ENCODE peak calls at places on chromosomes 1 and 21, in nine cellular contexts. T, V, L, C, O, W, F, R and D are unnamed samples.

GRCh38 chr1:45325816-45326506 is 734 bp upstream of the HPDL start:
- DNase-seq in T (no peak), V (no peak), L (no peak), C (no peak), O (no peak), W (no peak), F (no peak), R (no peak), D (no peak)

GRCh38 chr1:204923209-204923608 is 52.5 kb downstream of the NFASC start:
- DNase-seq in T (no peak), V (no peak), L (no peak), C (no peak), O (no peak), W (no peak), F (no peak), R (peak), D (no peak)

GRCh38 chr1:225469051-225469450 is 41.2 kb upstream of the LBR start:
- DNase-seq in T (peak), V (no peak), L (no peak), C (no peak), O (no peak), W (no peak), F (no peak), R (peak), D (no peak)

GRCh38 chr1:77889240-77889637 is 815 bp downstream of the NEXN start:
- DNase-seq in T (no peak), V (peak), L (no peak), C (peak), O (no peak), W (peak), F (peak), R (no peak), D (no peak)

GRCh38 chr1:236023926-236024565 is 40.8 kb downstream of the NID1 start:
- DNase-seq in T (peak), V (no peak), L (no peak), C (no peak), O (no peak), W (no peak), F (no peak), R (no peak), D (no peak)

GRCh38 chr1:20242890-20243479 is 47.7 kb upstream of the VWA5B1 start:
- DNase-seq in T (no peak), V (no peak), L (no peak), C (no peak), O (no peak), W (no peak), F (no peak), R (no peak), D (no peak)

GRCh38 chr1:209383422-209383821 is 200.1 kb upstream of the CAMK1G start:
- DNase-seq in T (no peak), V (no peak), L (no peak), C (no peak), O (no peak), W (peak), F (peak), R (no peak), D (no peak)

GRCh38 chr1:183773456-183773855 is 31.5 kb upstream of the RGL1 start:
- DNase-seq in T (no peak), V (no peak), L (no peak), C (no peak), O (no peak), W (no peak), F (no peak), R (no peak), D (no peak)

GRCh38 chr21:15514073-15514946 is 215.5 kb upstream of the USP25 start:
- DNase-seq in T (no peak), V (no peak), L (no peak), C (no peak), O (peak), W (no peak), F (no peak), R (no peak), D (no peak)

GRCh38 chr1:28456078-28456477 is 49.8 kb upstream of the RCC1 start:
- DNase-seq in T (no peak), V (peak), L (no peak), C (peak), O (no peak), W (peak), F (peak), R (no peak), D (no peak)

GRCh38 chr1:211609120-211610024 is 30.4 kb upstream of the SLC30A1 start:
- DNase-seq in T (no peak), V (no peak), L (no peak), C (no peak), O (no peak), W (peak), F (peak), R (no peak), D (no peak)

GRCh38 chr1:28370220-28371010 is 875 bp downstream of the PHACTR4 start:
- DNase-seq in T (no peak), V (peak), L (peak), C (peak), O (peak), W (peak), F (peak), R (no peak), D (no peak)

GRCh38 chr1:99472893-99473292 is 173.0 kb upstream of the PALMD start:
- DNase-seq in T (no peak), V (no peak), L (no peak), C (no peak), O (no peak), W (no peak), F (no peak), R (no peak), D (no peak)

GRCh38 chr1:63817152-63817667 is 43.4 kb downstream of the ROR1 start:
- DNase-seq in T (no peak), V (no peak), L (no peak), C (peak), O (no peak), W (no peak), F (no peak), R (no peak), D (no peak)

GRCh38 chr21:41425954-41426655 is at the start of gene MX1:
- DNase-seq in T (peak), V (peak), L (peak), C (peak), O (peak), W (no peak), F (peak), R (peak), D (no peak)

GRCh38 chr21:41653944-41654625 is 112.8 kb downstream of the RIPK4 start:
- DNase-seq in T (no peak), V (peak), L (no peak), C (peak), O (no peak), W (peak), F (peak), R (no peak), D (no peak)

GRCh38 chr1:56774067-56774609 is 45.1 kb downstream of the FYB2 start:
- DNase-seq in T (no peak), V (no peak), L (no peak), C (no peak), O (no peak), W (no peak), F (no peak), R (no peak), D (no peak)

GRCh38 chr21:45074048-45074817 is at the start of gene ADARB1:
- DNase-seq in T (peak), V (peak), L (peak), C (peak), O (peak), W (peak), F (peak), R (peak), D (peak)

GRCh38 chr1:52368383-52369172 is 2.6 kb upstream of the CC2D1B start:
- DNase-seq in T (no peak), V (peak), L (peak), C (peak), O (peak), W (peak), F (peak), R (peak), D (no peak)

GRCh38 chr1:23477359-23478144 is 6.4 kb downstream of the ASAP3 start:
- DNase-seq in T (no peak), V (no peak), L (no peak), C (no peak), O (no peak), W (peak), F (peak), R (no peak), D (no peak)

GRCh38 chr1:164611754-164612642 is 53.0 kb downstream of the PBX1 start:
- DNase-seq in T (peak), V (peak), L (no peak), C (peak), O (no peak), W (peak), F (peak), R (peak), D (no peak)

GRCh38 chr1:207032528-207033017 is at the start of gene C1orf116:
- DNase-seq in T (no peak), V (no peak), L (no peak), C (no peak), O (no peak), W (peak), F (peak), R (peak), D (no peak)

GRCh38 chr1:56912325-56912724 is 53.5 kb downstream of the C8B start:
- DNase-seq in T (no peak), V (no peak), L (no peak), C (no peak), O (no peak), W (no peak), F (no peak), R (no peak), D (no peak)

GRCh38 chr1:17168480-17168878 is 36.4 kb upstream of the PADI1 start:
- DNase-seq in T (no peak), V (peak), L (no peak), C (peak), O (no peak), W (peak), F (no peak), R (no peak), D (no peak)

GRCh38 chr1:200266871-200267270 is 143.0 kb downstream of the ZNF281 start:
- DNase-seq in T (no peak), V (no peak), L (no peak), C (no peak), O (no peak), W (no peak), F (no peak), R (no peak), D (no peak)

GRCh38 chr1:17141441-17142197 is 22.4 kb upstream of the PADI2 start:
- DNase-seq in T (no peak), V (no peak), L (no peak), C (no peak), O (no peak), W (no peak), F (no peak), R (no peak), D (no peak)

GRCh38 chr1:196355206-196355786 is 252.9 kb downstream of the KCNT2 start:
- DNase-seq in T (no peak), V (peak), L (no peak), C (peak), O (no peak), W (peak), F (peak), R (no peak), D (no peak)

GRCh38 chr1:234745844-234746797 is 136.1 kb upstream of the IRF2BP2 start:
- DNase-seq in T (peak), V (peak), L (no peak), C (peak), O (no peak), W (no peak), F (peak), R (no peak), D (no peak)

GRCh38 chr1:231929311-231929710 is 302.7 kb downstream of the DISC1 start:
- DNase-seq in T (no peak), V (peak), L (no peak), C (peak), O (no peak), W (peak), F (peak), R (no peak), D (no peak)

GRCh38 chr1:165174485-165174884 is 182.0 kb downstream of the LMX1A start:
- DNase-seq in T (no peak), V (no peak), L (no peak), C (no peak), O (no peak), W (no peak), F (no peak), R (no peak), D (no peak)

GRCh38 chr1:150973258-150973825 is 1.3 kb downstream of the CERS2 start:
- DNase-seq in T (peak), V (no peak), L (peak), C (no peak), O (peak), W (no peak), F (no peak), R (no peak), D (no peak)

GRCh38 chr1:54950361-54951163 is 29.9 kb upstream of the TMEM61 start:
- DNase-seq in T (peak), V (peak), L (peak), C (peak), O (peak), W (peak), F (peak), R (peak), D (peak)

GRCh38 chr1:10833630-10834557 is 37.4 kb upstream of the CASZ1 start:
- DNase-seq in T (no peak), V (no peak), L (no peak), C (no peak), O (no peak), W (no peak), F (no peak), R (no peak), D (no peak)

GRCh38 chr1:200488375-200489165 is 78.7 kb upstream of the ZNF281 start:
- DNase-seq in T (peak), V (peak), L (no peak), C (peak), O (peak), W (peak), F (peak), R (peak), D (no peak)

GRCh38 chr1:41708332-41708731 is 210.4 kb downstream of the HIVEP3 start:
- DNase-seq in T (no peak), V (no peak), L (no peak), C (no peak), O (no peak), W (no peak), F (no peak), R (no peak), D (no peak)

GRCh38 chr1:223717695-223718363 is 5.5 kb downstream of the CAPN2 start:
- DNase-seq in T (no peak), V (no peak), L (no peak), C (no peak), O (no peak), W (no peak), F (peak), R (no peak), D (no peak)

GRCh38 chr1:212554401-212554800 is 54.2 kb upstream of the ATF3 start:
- DNase-seq in T (no peak), V (peak), L (no peak), C (no peak), O (no peak), W (no peak), F (no peak), R (no peak), D (no peak)

DNA sequence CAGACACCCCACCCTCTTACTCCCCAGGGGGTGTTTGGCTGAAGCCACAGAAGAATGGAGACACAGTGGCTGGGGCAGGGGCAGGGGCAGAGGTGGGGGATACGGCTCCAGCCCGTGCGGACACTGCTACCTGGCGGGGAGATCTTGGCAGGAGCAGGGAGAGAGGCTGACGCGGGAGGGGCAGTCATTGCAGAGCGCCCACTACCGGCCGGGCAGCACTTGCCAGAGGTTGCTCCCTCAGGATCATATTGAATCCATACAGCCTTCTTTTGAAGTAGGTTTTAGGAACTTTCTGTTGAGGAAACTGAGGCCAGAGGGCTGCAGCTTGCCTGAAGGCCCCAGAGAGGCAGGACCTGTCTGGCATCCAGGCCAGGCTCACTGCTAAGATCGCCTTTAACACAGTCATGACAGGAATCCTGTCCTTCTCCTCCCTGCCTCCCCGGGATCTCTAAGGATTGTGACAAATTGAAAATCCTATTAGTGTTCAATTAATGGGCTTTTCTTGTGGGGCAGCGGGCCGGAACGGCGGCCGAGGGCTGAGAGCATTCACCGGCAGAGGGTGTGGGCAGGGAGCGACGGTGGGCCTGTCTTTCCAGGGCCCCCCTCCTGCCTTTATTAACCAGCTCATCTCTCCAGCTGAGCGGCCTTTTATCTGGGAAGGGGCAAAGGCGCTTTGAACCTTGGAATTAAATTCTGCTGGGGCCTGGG is 65.5 kb upstream of the WNT4 start:
- DNase-seq in T (no peak), V (no peak), L (no peak), C (no peak), O (no peak), W (no peak), F (peak), R (peak), D (peak)
- TF ChIP-seq CTCF in T (no peak), V (no peak), L (no peak), C (peak), O (no peak), W (no peak), F (peak), R (no peak), D (peak)

DNA sequence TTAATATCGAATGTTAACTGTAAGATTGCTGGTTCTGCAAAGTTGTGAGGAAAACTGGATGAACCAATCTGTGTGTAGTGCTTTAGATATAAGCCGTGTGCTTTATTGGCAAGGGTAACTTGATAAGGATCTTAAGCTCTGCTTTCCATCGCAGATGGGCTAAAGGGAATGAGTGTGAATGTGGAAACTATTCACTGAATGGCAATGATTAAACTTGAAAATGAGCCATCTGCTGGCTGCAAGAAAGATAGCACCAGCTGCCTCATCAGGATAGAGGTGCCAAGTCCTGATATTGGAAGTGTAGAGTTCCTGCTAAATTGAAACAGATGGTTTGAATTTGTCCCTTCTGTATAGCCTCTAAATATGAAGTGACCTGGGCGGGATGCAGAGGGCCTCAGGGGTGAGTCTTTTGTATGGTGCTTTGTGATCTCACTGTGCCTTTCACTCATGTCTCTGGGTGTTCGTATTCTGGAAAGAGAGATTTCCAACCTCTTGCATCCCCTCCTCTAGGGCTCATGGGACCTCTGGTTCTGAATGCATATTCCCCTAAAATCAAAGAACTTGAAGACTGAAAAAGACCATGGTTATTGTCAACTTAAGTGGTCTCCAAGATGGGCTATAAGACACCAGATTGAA is 9.2 kb downstream of the FCRL3 start:
- DNase-seq in T (no peak), V (peak), L (no peak), C (peak), O (no peak), W (peak), F (peak), R (no peak), D (peak)
- TF ChIP-seq CTCF in T (no peak), V (peak), L (no peak), C (peak), O (no peak), W (peak), F (peak), R (peak), D (peak)

GRCh38 chr1:171984850-171985485 is 143.7 kb downstream of the DNM3 start:
- DNase-seq in T (no peak), V (peak), L (no peak), C (no peak), O (no peak), W (peak), F (peak), R (no peak), D (no peak)

GRCh38 chr1:171985639-171986038 is 144.3 kb downstream of the DNM3 start:
- DNase-seq in T (no peak), V (no peak), L (no peak), C (no peak), O (no peak), W (peak), F (peak), R (peak), D (no peak)

GRCh38 chr1:171988243-171988642 is 146.9 kb downstream of the DNM3 start:
- DNase-seq in T (no peak), V (no peak), L (no peak), C (no peak), O (no peak), W (no peak), F (no peak), R (no peak), D (no peak)

GRCh38 chr1:171984262-171984661 is 143.0 kb downstream of the DNM3 start:
- DNase-seq in T (no peak), V (no peak), L (no peak), C (no peak), O (no peak), W (no peak), F (no peak), R (no peak), D (no peak)

DNA sequence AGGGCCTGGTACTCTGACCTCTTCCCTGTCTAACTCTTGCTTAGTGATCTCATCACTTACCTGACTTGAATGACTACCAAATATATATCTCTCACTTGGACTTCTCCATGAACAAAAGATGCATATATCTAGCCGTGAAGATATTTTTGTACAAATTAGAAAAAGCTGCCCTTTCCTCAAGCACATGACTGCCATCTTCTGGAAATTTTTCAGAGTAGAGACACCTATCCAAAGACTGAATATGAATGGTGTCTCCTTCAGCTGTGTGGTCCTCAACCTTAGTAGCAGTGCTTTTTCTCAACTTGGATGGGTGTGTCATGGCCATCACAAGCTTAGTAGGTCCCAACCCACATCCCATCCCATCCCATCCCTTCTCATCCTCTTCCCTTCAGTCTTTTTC is 142.3 kb downstream of the DNM3 start:
- DNase-seq in T (no peak), V (peak), L (no peak), C (no peak), O (no peak), W (peak), F (peak), R (no peak), D (no peak)
- TF ChIP-seq CTCF in T (peak), V (peak), L (no peak), C (peak), O (no peak), W (peak), F (peak), R (peak), D (no peak)

DNA sequence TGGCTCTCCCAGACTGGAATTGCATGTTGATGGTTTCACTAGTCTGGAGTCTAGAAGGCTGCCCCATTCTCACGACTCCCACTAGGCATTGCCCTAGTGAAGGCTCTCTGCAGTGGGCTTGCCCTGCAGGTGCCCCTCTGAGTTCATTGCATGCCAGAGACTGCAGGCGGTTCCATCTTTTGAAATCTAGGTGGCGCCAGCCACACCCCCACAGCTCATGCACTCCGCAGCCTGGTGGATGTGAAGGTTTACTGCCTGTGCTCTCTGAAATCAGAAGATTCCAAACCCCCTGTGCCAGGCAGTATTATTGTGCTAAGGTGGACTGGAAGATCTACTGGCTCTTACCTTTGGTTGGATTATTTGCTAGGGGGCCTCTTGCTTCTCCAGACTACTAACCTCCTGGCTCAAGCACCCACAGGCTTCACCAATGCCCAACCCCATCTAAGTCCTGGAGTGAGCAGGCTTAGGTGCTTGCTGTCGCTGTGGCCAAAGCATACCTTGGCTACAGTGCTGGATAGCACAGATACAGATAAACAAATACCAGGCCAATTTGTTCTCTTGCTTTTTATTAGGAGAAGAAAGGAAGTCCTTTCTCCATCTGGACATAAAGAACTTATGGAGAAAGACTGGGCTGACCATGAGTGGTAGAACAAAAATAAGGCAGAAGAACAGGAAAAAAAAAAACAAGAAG is 83.5 kb upstream of the SIM2 start:
- DNase-seq in T (no peak), V (no peak), L (no peak), C (no peak), O (no peak), W (no peak), F (no peak), R (peak), D (no peak)
- TF ChIP-seq CTCF in T (no peak), V (no peak), L (no peak), C (peak), O (no peak), W (no peak), F (no peak), R (peak), D (peak)

GRCh38 chr1:230568008-230568407 is 74.3 kb upstream of the COG2 start:
- DNase-seq in T (no peak), V (peak), L (no peak), C (peak), O (no peak), W (peak), F (peak), R (peak), D (no peak)
- TF ChIP-seq CTCF in T (no peak), V (no peak), L (no peak), C (peak), O (no peak), W (peak), F (peak), R (peak), D (no peak)